ENCODE peak calls at places on chromosomes 6 and 20, in six cellular contexts. G, H, F, R, E and W are unnamed samples.

GRCh38 chr6:170292778-170293164 is 1.9 kb upstream of the DLL1 start:
- DNase-seq in E (peak; percentile 32), R (no peak), F (no peak), H (no peak), G (no peak), W (no peak)

GRCh38 chr6:141261016-141261671 is 871.6 kb upstream of the GJE1 start:
- DNase-seq in G (no peak), F (no peak), H (no peak), R (no peak), E (no peak), W (no peak)

GRCh38 chr6:89368107-89368506 is 15.6 kb upstream of the UBE2J1 start:
- DNase-seq in H (no peak), G (peak; percentile 20), E (no peak), R (no peak), F (no peak), W (peak; percentile 36)

GRCh38 chr20:24522452-24523330 is 53.3 kb downstream of the SYNDIG1 start:
- DNase-seq in H (no peak), G (no peak), R (no peak), E (no peak), F (peak; percentile 74), W (no peak)

GRCh38 chr20:23928788-23929187 is 49.2 kb upstream of the CST5 start:
- DNase-seq in F (peak; percentile 77), E (no peak), G (no peak), H (no peak), R (no peak), W (no peak)

GRCh38 chr6:137248702-137249101 is 29.5 kb upstream of the IFNGR1 start:
- DNase-seq in F (peak; percentile 21), H (no peak), R (no peak), G (no peak), E (no peak), W (peak; percentile 85)

GRCh38 chr6:7238900-7239589 is 74.0 kb downstream of the SSR1 start:
- DNase-seq in G (peak; percentile 94), E (peak; percentile 77), H (no peak), R (peak; percentile 94), F (peak; percentile 94), W (peak; percentile 51)

GRCh38 chr6:82608777-82609176 is 245.2 kb downstream of the TPBG start:
- DNase-seq in R (no peak), E (no peak), F (no peak), G (no peak), H (no peak), W (no peak)

GRCh38 chr20:12970372-12970821 is 38.4 kb upstream of the SPTLC3 start:
- DNase-seq in E (no peak), G (peak; percentile 74), F (no peak), R (no peak), H (no peak), W (no peak)

GRCh38 chr6:4775591-4776492 is at the start of gene CDYL:
- DNase-seq in F (peak; percentile 93), R (peak; percentile 81), H (no peak), G (peak; percentile 78), E (peak; percentile 72), W (peak; percentile 87)

GRCh38 chr6:50272611-50273010 is 222.9 kb upstream of the DEFB112 start:
- DNase-seq in H (no peak), G (no peak), R (no peak), F (no peak), E (no peak), W (no peak)

GRCh38 chr6:46097381-46097780 is 32.4 kb upstream of the ENPP4 start:
- DNase-seq in F (no peak), R (no peak), H (no peak), E (no peak), G (no peak), W (no peak)

GRCh38 chr20:56111951-56112730 is 106.8 kb upstream of the CBLN4 start:
- DNase-seq in R (no peak), E (no peak), H (no peak), G (no peak), F (no peak), W (no peak)

GRCh38 chr6:6614096-6614964 is 25.8 kb downstream of the LY86 start:
- DNase-seq in E (no peak), H (no peak), R (no peak), F (no peak), G (no peak), W (no peak)

GRCh38 chr20:24303393-24303792 is 166.0 kb upstream of the SYNDIG1 start:
- DNase-seq in F (no peak), R (no peak), H (no peak), G (no peak), E (no peak), W (no peak)

GRCh38 chr6:118295336-118295735 is 252.8 kb upstream of the PLN start:
- DNase-seq in R (no peak), E (no peak), G (no peak), H (no peak), F (no peak), W (no peak)

GRCh38 chr6:8881663-8882062 is 446.3 kb upstream of the SLC35B3 start:
- DNase-seq in R (no peak), F (no peak), H (no peak), E (no peak), G (no peak), W (peak; percentile 70)

GRCh38 chr20:20184149-20184548 is 131.8 kb downstream of the CFAP61 start:
- DNase-seq in G (no peak), F (no peak), R (no peak), E (no peak), H (no peak), W (peak; percentile 12)

GRCh38 chr6:6824381-6824780 is 235.9 kb downstream of the LY86 start:
- DNase-seq in G (no peak), E (no peak), H (no peak), R (no peak), F (no peak), W (no peak)

GRCh38 chr20:63021356-63022321 is 14.9 kb upstream of the BHLHE23 start:
- DNase-seq in E (no peak), H (no peak), G (no peak), F (no peak), R (no peak), W (no peak)
- H3K27me3 ChIP-seq in E (peaks cover 12% of the 10 kb centered on the region), H (no peaks in the 10 kb centered on the region), G (peaks cover 64% of the 10 kb centered on the region), F (peaks cover 95% of the 10 kb centered on the region), R (peaks cover 85% of the 10 kb centered on the region), W (peaks cover 36% of the 10 kb centered on the region)

DNA sequence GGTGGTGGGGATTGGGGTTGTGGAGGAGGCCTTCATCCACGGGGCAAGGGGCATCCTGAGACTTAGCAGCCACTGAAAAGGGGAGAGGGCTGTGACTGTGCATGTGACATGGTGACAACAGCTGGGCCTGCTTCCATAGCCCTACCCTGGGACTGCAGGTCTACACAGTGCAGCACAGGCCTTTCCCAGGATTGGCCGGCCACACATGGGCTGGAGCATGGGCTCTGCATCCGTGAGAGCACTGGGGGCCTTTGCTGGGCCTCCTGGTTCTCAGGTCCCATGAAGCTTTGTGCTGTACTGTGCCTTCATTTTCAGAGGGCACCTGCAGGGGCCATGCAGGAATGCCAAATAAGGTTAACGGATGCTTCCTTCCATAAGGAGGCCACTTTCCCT is 56.0 kb downstream of the ZDHHC14 start:
- DNase-seq in H (no peak), F (no peak), E (no peak), R (no peak), G (no peak), W (no peak)
- H3K27ac ChIP-seq in H (no peak overlapping the region), F (no peak overlapping the region), E (no peak overlapping the region), R (no peak overlapping the region), G (no peak overlapping the region), W (no peak overlapping the region)

GRCh38 chr20:32681175-32682084 is 7.7 kb upstream of the C20orf203 start:
- DNase-seq in F (no peak), E (no peak), G (no peak), H (no peak), R (peak; percentile 56), W (peak; percentile 27)
- TF ChIP-seq POLR2AphosphoS5 in F (no peak), E (no peak), G (no peak), H (no peak), R (no peak), W (no peak)

GRCh38 chr20:47883186-47883585 is 97.9 kb upstream of the SULF2 start:
- DNase-seq in E (no peak), G (no peak), F (no peak), R (no peak), H (no peak), W (no peak)
- H3K27me3 ChIP-seq in E (peaks cover 10% of the 10 kb centered on the region), G (peaks cover 2% of the 10 kb centered on the region), F (no peaks in the 10 kb centered on the region), R (no peaks in the 10 kb centered on the region), H (no peaks in the 10 kb centered on the region), W (no peaks in the 10 kb centered on the region)